ENCODE peak calls at places on chromosome 1, in four cellular contexts. One of them, this sample, is unnamed.

GRCh38 chr1:116677474-116678062 is 10.0 kb upstream of the IGSF3 start:
- DNase-seq in ELR: no peak
- DNase-seq in T1000: no peak
- DNase-seq in naive thymus-derived CD8-positive, alpha-beta T cell: no peak
- DNase-seq in this sample: no peak

GRCh38 chr1:59948990-59949389 is 22.4 kb upstream of the CYP2J2 start:
- DNase-seq in naive thymus-derived CD8-positive, alpha-beta T cell: no peak
- DNase-seq in T1000: no peak
- DNase-seq in ELR: no peak
- DNase-seq in this sample: no peak

GRCh38 chr1:44038876-44039657 is 7.8 kb upstream of the SLC6A9 start:
- DNase-seq in naive thymus-derived CD8-positive, alpha-beta T cell: no peak
- DNase-seq in T1000: no peak
- DNase-seq in ELR: peak; percentile 74
- DNase-seq in this sample: no peak

GRCh38 chr1:107865627-107866026 is 99.4 kb downstream of the VAV3 start:
- DNase-seq in T1000: no peak
- DNase-seq in naive thymus-derived CD8-positive, alpha-beta T cell: no peak
- DNase-seq in ELR: no peak
- DNase-seq in this sample: peak; percentile 63

GRCh38 chr1:47564570-47564969 is 126.7 kb downstream of the FOXD2 start:
- DNase-seq in ELR: no peak
- DNase-seq in naive thymus-derived CD8-positive, alpha-beta T cell: no peak
- DNase-seq in T1000: no peak
- DNase-seq in this sample: peak; percentile 55

GRCh38 chr1:204282801-204283200 is 69.0 kb upstream of the GOLT1A start:
- DNase-seq in naive thymus-derived CD8-positive, alpha-beta T cell: no peak
- DNase-seq in T1000: no peak
- DNase-seq in ELR: no peak
- DNase-seq in this sample: no peak

GRCh38 chr1:22340873-22341272 is 110.8 kb upstream of the ZBTB40 start:
- DNase-seq in T1000: no peak
- DNase-seq in naive thymus-derived CD8-positive, alpha-beta T cell: no peak
- DNase-seq in ELR: no peak
- DNase-seq in this sample: no peak

GRCh38 chr1:210989949-210990348 is 144.0 kb downstream of the KCNH1 start:
- DNase-seq in T1000: no peak
- DNase-seq in ELR: no peak
- DNase-seq in naive thymus-derived CD8-positive, alpha-beta T cell: no peak
- DNase-seq in this sample: no peak

GRCh38 chr1:217275617-217276398 is 355.1 kb downstream of the GPATCH2 start:
- DNase-seq in ELR: peak; percentile 92
- DNase-seq in T1000: no peak
- DNase-seq in naive thymus-derived CD8-positive, alpha-beta T cell: no peak
- DNase-seq in this sample: no peak

GRCh38 chr1:117389779-117390178 is 22.5 kb downstream of the MAN1A2 start:
- DNase-seq in T1000: no peak
- DNase-seq in naive thymus-derived CD8-positive, alpha-beta T cell: no peak
- DNase-seq in ELR: no peak
- DNase-seq in this sample: no peak

GRCh38 chr1:114113801-114114750 is 39.6 kb downstream of the SYT6 start:
- DNase-seq in ELR: peak; percentile 76
- DNase-seq in T1000: peak; percentile 33
- DNase-seq in naive thymus-derived CD8-positive, alpha-beta T cell: no peak
- DNase-seq in this sample: no peak

GRCh38 chr1:211687462-211688215 is 12.2 kb upstream of the NEK2 start:
- DNase-seq in T1000: no peak
- DNase-seq in naive thymus-derived CD8-positive, alpha-beta T cell: no peak
- DNase-seq in ELR: peak; percentile 6
- DNase-seq in this sample: no peak

GRCh38 chr1:80542231-80542630 is 1258.5 kb upstream of the ADGRL2 start:
- DNase-seq in naive thymus-derived CD8-positive, alpha-beta T cell: no peak
- DNase-seq in T1000: no peak
- DNase-seq in ELR: peak; percentile 47
- DNase-seq in this sample: no peak

GRCh38 chr1:168767885-168768584 is 39.0 kb upstream of the DPT start:
- DNase-seq in naive thymus-derived CD8-positive, alpha-beta T cell: no peak
- DNase-seq in T1000: no peak
- DNase-seq in ELR: no peak
- DNase-seq in this sample: no peak

GRCh38 chr1:27438621-27439061 is 46.2 kb downstream of the GPR3 start:
- DNase-seq in T1000: no peak
- DNase-seq in ELR: no peak
- DNase-seq in naive thymus-derived CD8-positive, alpha-beta T cell: no peak
- DNase-seq in this sample: no peak

GRCh38 chr1:179779645-179780272 is 36.7 kb downstream of the FAM163A start:
- DNase-seq in T1000: no peak
- DNase-seq in ELR: no peak
- DNase-seq in naive thymus-derived CD8-positive, alpha-beta T cell: no peak
- DNase-seq in this sample: no peak